ENCODE peak calls at places on chromosomes 11 and 22, in four cellular contexts. F is BJ, S is psoas muscle, O is IMR-90. A is an unnamed sample. For H3K36me3, the result is how much of the 10 kb centered on the place peaks cover.

GRCh38 chr11:14414470-14415461 is 55.8 kb upstream of the RRAS2 start:
- DNase-seq in O (peak), S (no peak), F (no peak), A (no peak)

GRCh38 chr11:78344114-78344513 is 73.5 kb downstream of the GAB2 start:
- DNase-seq in S (no peak), F (no peak), O (no peak), A (no peak)

GRCh38 chr22:30830907-30831306 is 136.2 kb downstream of the OSBP2 start:
- DNase-seq in O (peak), F (peak), S (no peak), A (peak)

GRCh38 chr11:119795231-119795630 is 66.2 kb upstream of the NECTIN1 start:
- DNase-seq in S (no peak), F (peak), O (peak), A (no peak)

GRCh38 chr22:27834364-27835185 is 33.0 kb upstream of the MN1 start:
- DNase-seq in S (no peak), O (no peak), F (no peak), A (no peak)

GRCh38 chr11:103544874-103545273 is 435.6 kb downstream of the DYNC2H1 start:
- DNase-seq in F (no peak), O (no peak), S (no peak), A (no peak)

GRCh38 chr11:76609736-76610370 is 60.7 kb downstream of the LRRC32 start:
- DNase-seq in S (no peak), O (no peak), F (no peak), A (no peak)

GRCh38 chr11:123195182-123196059 is at the start of gene CLMP:
- DNase-seq in F (no peak), O (peak), S (peak), A (peak)

GRCh38 chr11:122808494-122808893 is 29.8 kb upstream of the CRTAM start:
- DNase-seq in F (no peak), S (no peak), O (peak), A (no peak)

GRCh38 chr11:129365816-129366215 is 9.8 kb upstream of the BARX2 start:
- DNase-seq in F (no peak), O (no peak), S (no peak), A (no peak)

GRCh38 chr22:46001426-46002106 is 24.6 kb upstream of the WNT7B start:
- DNase-seq in S (peak), O (no peak), F (no peak), A (no peak)

GRCh38 chr11:5712507-5712906 is 22.9 kb downstream of the TRIM22 start:
- DNase-seq in O (peak), F (no peak), S (no peak), A (no peak)

GRCh38 chr11:69373251-69373635 is 79.3 kb downstream of the MYEOV start:
- DNase-seq in F (no peak), O (no peak), S (no peak), A (no peak)

GRCh38 chr11:85772700-85773099 is 38.2 kb downstream of the SYTL2 start:
- DNase-seq in O (peak), F (peak), S (no peak), A (no peak)

GRCh38 chr11:102269927-102270326 is 47.4 kb upstream of the BIRC3 start:
- DNase-seq in O (peak), F (no peak), S (no peak), A (no peak)

GRCh38 chr11:101453682-101454081 is 130.1 kb downstream of the TRPC6 start:
- DNase-seq in F (no peak), S (no peak), O (peak), A (no peak)

GRCh38 chr22:47320560-47320959 is 558.1 kb downstream of the TBC1D22A start:
- DNase-seq in S (no peak), O (no peak), F (no peak), A (no peak)

GRCh38 chr22:29393019-29393608 is 4.7 kb upstream of the AP1B1 start:
- DNase-seq in F (no peak), S (no peak), O (no peak), A (no peak)

GRCh38 chr11:2093575-2094353 is 45.4 kb downstream of the IGF2 start:
- DNase-seq in O (no peak), F (no peak), S (peak), A (peak)

GRCh38 chr22:25100972-25101371 is 98.7 kb upstream of the CRYBB3 start:
- DNase-seq in S (no peak), O (no peak), F (no peak), A (no peak)

GRCh38 chr11:10436733-10437132 is 18.3 kb upstream of the AMPD3 start:
- DNase-seq in O (no peak), S (no peak), F (no peak), A (no peak)

GRCh38 chr11:20015101-20015500 is 145.2 kb downstream of the DBX1 start:
- DNase-seq in F (peak), O (no peak), S (no peak), A (no peak)

GRCh38 chr11:86459682-86460460 is 85.2 kb downstream of the CCDC81 start:
- DNase-seq in O (peak), F (no peak), S (no peak), A (peak)

GRCh38 chr11:126127284-126127845 is 64.7 kb upstream of the CDON start:
- DNase-seq in O (no peak), S (no peak), F (no peak), A (no peak)

GRCh38 chr11:1259561-1259960 is 36.7 kb downstream of the MUC5B start:
- DNase-seq in O (no peak), F (no peak), S (no peak), A (no peak)

GRCh38 chr11:8601376-8602133 is 7.5 kb upstream of the STK33 start:
- DNase-seq in O (no peak), S (no peak), F (no peak), A (no peak)

GRCh38 chr11:67410369-67410831 is 5.1 kb upstream of the CARNS1 start:
- DNase-seq in F (no peak), S (no peak), O (no peak), A (no peak)

GRCh38 chr11:120208012-120208441 is 2.8 kb upstream of the OAF start:
- DNase-seq in O (no peak), F (no peak), S (no peak), A (no peak)

GRCh38 chr11:111408789-111409727 is 30.0 kb upstream of the POU2AF1 start:
- DNase-seq in S (no peak), O (peak), F (no peak), A (no peak)

GRCh38 chr22:49553076-49553475 is 274.6 kb downstream of the BRD1 start:
- DNase-seq in F (no peak), O (no peak), S (no peak), A (peak)

GRCh38 chr11:16252373-16252772 is 104.0 kb downstream of the SOX6 start:
- DNase-seq in O (peak), F (no peak), S (no peak), A (no peak)

GRCh38 chr11:2269601-2270321 is 627 bp downstream of the ASCL2 start:
- DNase-seq in O (peak), S (peak), F (no peak), A (peak)

GRCh38 chr11:11813288-11813962 is 28.3 kb upstream of the USP47 start:
- DNase-seq in S (no peak), F (peak), O (peak), A (no peak)

GRCh38 chr11:108199446-108200321 is 22.8 kb downstream of the NPAT start:
- DNase-seq in O (peak), F (peak), S (no peak), A (no peak)

GRCh38 chr11:3165152-3165705 is at the start of gene OSBPL5:
- DNase-seq in F (no peak), O (peak), S (peak), A (peak)

DNA sequence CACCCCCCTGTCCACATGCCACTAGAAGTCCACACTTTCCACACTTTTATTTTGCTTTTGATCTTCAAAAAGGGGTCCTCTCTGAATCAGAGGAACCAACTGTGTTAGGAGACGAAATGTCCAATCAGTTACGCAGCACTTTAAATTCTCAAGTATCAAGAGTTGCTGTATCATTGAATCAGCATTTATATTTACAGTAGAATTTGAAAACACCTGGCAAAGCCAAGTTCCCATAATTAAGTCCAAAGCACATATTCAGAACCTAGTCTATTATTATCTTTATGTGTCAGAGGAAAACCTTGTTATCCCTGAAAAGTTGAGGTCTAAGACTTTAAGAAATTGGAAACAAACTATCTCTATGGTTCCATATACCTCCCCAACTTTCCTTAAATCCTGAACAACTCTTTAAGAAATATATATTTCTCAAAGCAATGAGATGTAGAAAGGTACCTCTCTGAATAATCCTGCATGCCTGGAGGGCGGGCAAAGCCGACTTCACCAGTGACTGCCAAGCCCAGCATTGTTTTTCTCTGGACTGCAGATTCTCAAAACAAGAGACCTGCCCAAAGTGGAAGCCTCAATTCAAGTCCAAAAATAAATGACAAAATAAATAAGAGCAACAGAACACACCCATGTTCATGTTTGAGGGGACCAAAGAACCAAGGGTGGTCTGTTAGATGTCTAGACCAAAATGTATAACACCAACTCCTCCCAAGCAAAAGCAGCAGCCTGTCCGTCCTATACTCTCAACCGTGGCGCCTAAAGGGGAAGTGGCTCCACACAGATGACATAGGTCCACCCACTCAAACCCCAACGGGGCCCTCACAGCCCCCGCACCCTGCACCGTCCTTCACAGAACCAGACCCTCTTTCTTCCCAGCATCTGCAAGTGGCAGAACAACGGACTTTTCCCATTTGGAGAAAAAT is 76.0 kb upstream of the ARFGAP3 start:
- DNase-seq in F (no peak), O (peak), S (no peak), A (no peak)
- H3K4me3 ChIP-seq in F (no peak), O (no peak), S (peak), A (no peak)

GRCh38 chr11:71062199-71062598 is 190.2 kb downstream of the SHANK2 start:
- DNase-seq in S (no peak), O (no peak), F (no peak), A (no peak)
- TF ChIP-seq CTCF in S (no peak), O (no peak), F (no peak), A (no peak)

GRCh38 chr11:114068327-114068726 is 8.8 kb downstream of the ZBTB16 start:
- DNase-seq in S (peak), F (no peak), O (no peak), A (no peak)

GRCh38 chr11:114073506-114074381 is 14.2 kb downstream of the ZBTB16 start:
- DNase-seq in S (peak), F (no peak), O (no peak), A (no peak)

GRCh38 chr11:114072978-114073377 is 13.5 kb downstream of the ZBTB16 start:
- DNase-seq in O (no peak), F (no peak), S (peak), A (no peak)

GRCh38 chr11:114074546-114075342 is 15.2 kb downstream of the ZBTB16 start:
- DNase-seq in F (no peak), S (peak), O (no peak), A (no peak)

DNA sequence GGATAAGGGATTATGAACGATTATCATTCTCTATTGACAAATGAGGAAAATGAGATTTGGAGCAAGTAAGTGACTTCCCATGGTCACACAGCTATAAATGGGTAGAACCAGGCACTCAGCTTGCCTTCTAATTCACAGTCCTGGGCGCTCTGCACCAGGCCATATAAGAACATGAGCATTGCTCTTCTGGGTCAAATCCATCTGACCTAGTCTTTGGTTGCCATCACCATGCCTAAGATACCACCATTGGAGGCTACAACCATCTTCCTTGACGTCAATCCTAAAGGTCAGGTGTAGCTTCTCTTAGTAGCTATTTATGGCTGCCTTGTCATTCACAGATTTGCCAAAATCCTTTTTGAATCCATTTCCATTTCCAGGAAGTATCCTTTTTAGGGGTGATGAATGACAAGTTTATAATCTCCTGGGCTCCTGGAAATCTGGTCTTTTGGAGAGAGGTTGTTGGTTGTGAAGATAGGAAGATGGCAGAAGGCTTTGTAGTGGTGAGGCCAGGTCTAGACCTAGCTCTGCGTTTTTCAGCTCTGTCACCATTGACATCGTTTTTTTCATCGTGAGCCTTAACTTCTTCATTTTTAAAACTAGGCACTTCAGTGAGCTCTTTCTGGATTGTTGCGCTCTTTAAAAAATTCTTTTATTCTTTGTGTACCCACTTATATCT is 11.1 kb downstream of the ZBTB16 start:
- DNase-seq in S (peak), O (no peak), F (no peak), A (no peak)
- H3K36me3 ChIP-seq in S (under half), O (under half), F (under half), A (under half)

DNA sequence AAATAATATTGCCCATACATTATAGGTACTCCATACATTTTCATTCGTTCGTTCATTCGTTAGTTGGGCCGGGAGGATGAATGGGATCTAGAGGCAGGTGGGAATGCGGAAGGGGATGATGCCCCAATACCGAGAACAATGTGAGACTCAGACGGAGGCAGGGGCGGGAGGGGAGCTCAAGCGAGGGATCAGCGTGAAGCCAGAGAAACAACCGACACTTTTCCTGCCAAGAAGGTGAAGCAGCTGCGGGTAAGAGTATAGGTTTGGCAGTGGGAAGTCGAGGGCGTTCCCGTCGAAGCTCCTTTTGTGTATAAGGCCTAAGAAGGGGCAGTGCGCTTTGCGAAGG is 1.1 kb upstream of the ARHGEF17 start:
- DNase-seq in O (no peak), F (no peak), S (no peak), A (no peak)
- H3K4me3 ChIP-seq in O (peak), F (peak), S (peak), A (peak)

GRCh38 chr11:117809236-117810055 is 12.4 kb upstream of the DSCAML1 start:
- DNase-seq in S (peak), F (no peak), O (peak), A (peak)
- TF ChIP-seq CTCF in S (peak), F (peak), O (peak), A (peak)